ENCODE peak calls at places on chromosomes 6 and 20, in nine cellular contexts. P is cardiac fibroblast, W is IMR-90, Q is heart right ventricle, F is dorsolateral prefrontal cortex, O is tibial nerve, A is A673, X is cardiac muscle cell, K is astrocyte. Y is an unnamed sample.

GRCh38 chr6:118584906-118585305 is 36.8 kb downstream of the PLN start:
- DNase-seq in P (no peak), W (no peak), Q (no peak), F (no peak), O (no peak), A (no peak), X (no peak), K (no peak), Y (no peak)

GRCh38 chr6:125363360-125364121 is 61.8 kb upstream of the HDDC2 start:
- DNase-seq in P (peak), W (peak), Q (peak), F (peak), O (peak), A (peak), X (peak), K (peak), Y (peak)

GRCh38 chr20:39533858-39534257 is 571.7 kb downstream of the DHX35 start:
- DNase-seq in P (no peak), W (no peak), Q (no peak), F (no peak), O (no peak), A (no peak), X (no peak), K (no peak), Y (no peak)

GRCh38 chr6:42131531-42131930 is 10.9 kb downstream of the C6orf132 start:
- DNase-seq in P (peak), W (peak), Q (no peak), F (no peak), O (no peak), A (no peak), X (peak), K (peak), Y (peak)

GRCh38 chr6:26233608-26234420 is 131.2 kb upstream of the BTN3A2 start:
- DNase-seq in P (peak), W (peak), Q (peak), F (no peak), O (no peak), A (peak), X (peak), K (peak), Y (peak)

GRCh38 chr6:165961236-165961751 is 206.4 kb downstream of the TBXT start:
- DNase-seq in P (no peak), W (no peak), Q (no peak), F (no peak), O (no peak), A (no peak), X (no peak), K (no peak), Y (no peak)

GRCh38 chr20:1486566-1486965 is 4.7 kb downstream of the SIRPB2 start:
- DNase-seq in P (no peak), W (no peak), Q (no peak), F (no peak), O (no peak), A (no peak), X (no peak), K (no peak), Y (no peak)

GRCh38 chr6:31400467-31401289 is 2.7 kb upstream of the MICA start:
- DNase-seq in P (peak), W (peak), Q (peak), F (peak), O (peak), A (peak), X (peak), K (peak), Y (peak)

GRCh38 chr6:148464319-148465010 is 121.8 kb downstream of the SASH1 start:
- DNase-seq in P (peak), W (peak), Q (peak), F (peak), O (peak), A (peak), X (peak), K (peak), Y (peak)

GRCh38 chr6:13908955-13909381 is 15.8 kb upstream of the RNF182 start:
- DNase-seq in P (peak), W (peak), Q (peak), F (peak), O (no peak), A (peak), X (peak), K (peak), Y (peak)

GRCh38 chr6:19301980-19302379 is 535.2 kb upstream of the ID4 start:
- DNase-seq in P (peak), W (peak), Q (no peak), F (no peak), O (no peak), A (peak), X (no peak), K (peak), Y (peak)

GRCh38 chr6:5967594-5967993 is 39.1 kb downstream of the NRN1 start:
- DNase-seq in P (no peak), W (no peak), Q (no peak), F (no peak), O (no peak), A (no peak), X (no peak), K (no peak), Y (no peak)

GRCh38 chr20:1851396-1851795 is 43.8 kb upstream of the SIRPA start:
- DNase-seq in P (no peak), W (no peak), Q (no peak), F (no peak), O (no peak), A (peak), X (no peak), K (no peak), Y (no peak)

GRCh38 chr6:69370763-69371162 is 426.0 kb downstream of the LMBRD1 start:
- DNase-seq in P (no peak), W (no peak), Q (peak), F (no peak), O (no peak), A (no peak), X (no peak), K (no peak), Y (no peak)

GRCh38 chr6:7137335-7138106 is 29.8 kb downstream of the RREB1 start:
- DNase-seq in P (peak), W (peak), Q (peak), F (no peak), O (no peak), A (peak), X (peak), K (peak), Y (peak)

GRCh38 chr6:8243462-8243861 is 141.1 kb upstream of the EEF1E1 start:
- DNase-seq in P (peak), W (peak), Q (no peak), F (no peak), O (no peak), A (no peak), X (peak), K (peak), Y (peak)

GRCh38 chr6:95279641-95280040 is 297.7 kb upstream of the MANEA start:
- DNase-seq in P (no peak), W (no peak), Q (no peak), F (no peak), O (no peak), A (no peak), X (no peak), K (no peak), Y (no peak)

GRCh38 chr6:141282263-141282662 is 850.5 kb upstream of the GJE1 start:
- DNase-seq in P (no peak), W (no peak), Q (no peak), F (no peak), O (no peak), A (no peak), X (no peak), K (no peak), Y (no peak)

GRCh38 chr20:6053776-6054688 is at the start of gene LRRN4:
- DNase-seq in P (peak), W (peak), Q (no peak), F (no peak), O (no peak), A (no peak), X (peak), K (peak), Y (peak)

GRCh38 chr20:31720486-31721407 is 1.9 kb downstream of the BCL2L1 start:
- DNase-seq in P (no peak), W (no peak), Q (no peak), F (peak), O (no peak), A (no peak), X (no peak), K (no peak), Y (no peak)

GRCh38 chr6:33082702-33083101 is 6.9 kb downstream of the HLA-DPB1 start:
- DNase-seq in P (peak), W (peak), Q (no peak), F (no peak), O (no peak), A (no peak), X (peak), K (no peak), Y (peak)

GRCh38 chr6:166778046-166778445 is 151.0 kb upstream of the RPS6KA2 start:
- DNase-seq in P (no peak), W (no peak), Q (no peak), F (no peak), O (no peak), A (no peak), X (no peak), K (no peak), Y (no peak)

GRCh38 chr6:3195695-3196497 is 31.6 kb downstream of the TUBB2B start:
- DNase-seq in P (no peak), W (no peak), Q (no peak), F (no peak), O (no peak), A (peak), X (no peak), K (no peak), Y (no peak)

GRCh38 chr6:49576618-49577017 is 26.1 kb downstream of the C6orf141 start:
- DNase-seq in P (peak), W (no peak), Q (no peak), F (no peak), O (no peak), A (no peak), X (no peak), K (no peak), Y (no peak)

GRCh38 chr6:109579361-109579760 is 96.3 kb upstream of the ZBTB24 start:
- DNase-seq in P (peak), W (no peak), Q (no peak), F (no peak), O (no peak), A (peak), X (no peak), K (no peak), Y (no peak)

GRCh38 chr6:26577720-26578072 is 19.1 kb upstream of the ABT1 start:
- DNase-seq in P (no peak), W (no peak), Q (no peak), F (no peak), O (no peak), A (no peak), X (no peak), K (no peak), Y (no peak)

GRCh38 chr20:2619337-2619736 is 33.1 kb upstream of the NOP56 start:
- DNase-seq in P (no peak), W (no peak), Q (no peak), F (no peak), O (no peak), A (no peak), X (no peak), K (no peak), Y (no peak)

GRCh38 chr6:162251257-162251656 is 476.3 kb downstream of the PRKN start:
- DNase-seq in P (no peak), W (no peak), Q (no peak), F (no peak), O (no peak), A (peak), X (peak), K (no peak), Y (no peak)

GRCh38 chr6:21808045-21808470 is 214.5 kb downstream of the SOX4 start:
- DNase-seq in P (peak), W (peak), Q (peak), F (no peak), O (no peak), A (no peak), X (peak), K (peak), Y (peak)

GRCh38 chr20:7155282-7155681 is 387.8 kb downstream of the BMP2 start:
- DNase-seq in P (no peak), W (no peak), Q (no peak), F (no peak), O (no peak), A (no peak), X (no peak), K (no peak), Y (no peak)

GRCh38 chr6:54267798-54268197 is 40.4 kb upstream of the TINAG start:
- DNase-seq in P (peak), W (peak), Q (no peak), F (no peak), O (no peak), A (peak), X (peak), K (peak), Y (peak)

GRCh38 chr20:11926599-11926998 is 8.9 kb downstream of the BTBD3 start:
- DNase-seq in P (no peak), W (no peak), Q (no peak), F (no peak), O (no peak), A (no peak), X (no peak), K (no peak), Y (no peak)

GRCh38 chr6:111080713-111081112 is 6.6 kb upstream of the SLC16A10 start:
- DNase-seq in P (no peak), W (no peak), Q (no peak), F (no peak), O (no peak), A (no peak), X (no peak), K (no peak), Y (peak)

GRCh38 chr20:36271639-36272546 is 34.2 kb upstream of the DLGAP4 start:
- DNase-seq in P (no peak), W (no peak), Q (no peak), F (no peak), O (no peak), A (no peak), X (no peak), K (no peak), Y (no peak)

GRCh38 chr20:5127204-5127858 is 523 bp downstream of the CDS2 start:
- DNase-seq in P (peak), W (peak), Q (peak), F (no peak), O (peak), A (peak), X (peak), K (peak), Y (peak)

GRCh38 chr6:20441236-20441635 is 39.6 kb downstream of the E2F3 start:
- DNase-seq in P (no peak), W (peak), Q (no peak), F (no peak), O (no peak), A (no peak), X (no peak), K (no peak), Y (no peak)

GRCh38 chr6:32198866-32199265 is 6.4 kb upstream of the GPSM3 start:
- DNase-seq in P (no peak), W (no peak), Q (no peak), F (no peak), O (no peak), A (no peak), X (no peak), K (no peak), Y (no peak)

GRCh38 chr6:152950240-152950639 is 32.6 kb downstream of the FBXO5 start:
- DNase-seq in P (no peak), W (no peak), Q (no peak), F (no peak), O (no peak), A (no peak), X (no peak), K (no peak), Y (no peak)

GRCh38 chr6:152952866-152953509 is 29.9 kb downstream of the FBXO5 start:
- DNase-seq in P (peak), W (peak), Q (no peak), F (no peak), O (no peak), A (peak), X (peak), K (peak), Y (peak)

GRCh38 chr6:152946484-152946883 is 36.4 kb downstream of the FBXO5 start:
- DNase-seq in P (no peak), W (no peak), Q (no peak), F (no peak), O (no peak), A (no peak), X (no peak), K (no peak), Y (no peak)

GRCh38 chr6:152952045-152952444 is 30.8 kb downstream of the FBXO5 start:
- DNase-seq in P (peak), W (peak), Q (no peak), F (no peak), O (no peak), A (no peak), X (peak), K (peak), Y (peak)

DNA sequence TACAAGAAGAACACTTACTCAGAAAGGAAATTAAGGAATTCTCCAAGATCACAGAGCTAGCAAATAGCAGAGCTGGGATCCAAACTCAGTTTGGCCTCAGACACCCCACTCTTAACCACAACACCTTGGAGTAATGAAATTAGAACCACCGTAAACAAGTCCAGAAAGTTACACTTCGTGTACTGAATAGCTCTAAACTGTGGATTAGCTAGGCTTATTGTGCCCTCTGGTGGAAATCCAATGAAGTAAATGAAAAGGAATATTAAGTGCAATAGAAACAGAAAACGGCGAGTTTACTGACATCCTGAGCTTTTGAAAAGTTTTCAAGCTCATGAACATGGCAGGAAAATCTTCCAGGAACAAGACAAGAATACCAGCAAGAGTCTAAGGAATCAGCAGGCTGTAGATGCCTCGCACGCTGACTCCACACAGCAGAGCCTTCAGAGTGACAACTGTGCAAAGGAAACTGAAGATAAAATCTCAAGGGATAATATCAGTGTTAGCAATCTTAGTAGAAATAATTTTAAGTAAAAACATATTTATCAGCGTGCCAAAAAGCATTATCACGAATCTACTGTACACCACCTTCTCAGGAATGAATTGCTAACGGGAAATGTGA is 34.6 kb downstream of the FBXO5 start:
- DNase-seq in P (peak), W (peak), Q (peak), F (no peak), O (no peak), A (peak), X (peak), K (peak), Y (peak)
- H3K4me3 ChIP-seq in P (no peak), W (no peak), Q (no peak), F (peak), O (no peak), A (no peak), X (no peak), K (no peak), Y (peak)

GRCh38 chr6:136409598-136409997 is 120.0 kb upstream of the BCLAF1 start:
- DNase-seq in P (no peak), W (no peak), Q (no peak), F (no peak), O (no peak), A (no peak), X (no peak), K (no peak), Y (no peak)
- TF ChIP-seq CTCF in P (no peak), W (no peak), Q (no peak), F (no peak), O (no peak), A (no peak), X (no peak), K (no peak), Y (no peak)

DNA sequence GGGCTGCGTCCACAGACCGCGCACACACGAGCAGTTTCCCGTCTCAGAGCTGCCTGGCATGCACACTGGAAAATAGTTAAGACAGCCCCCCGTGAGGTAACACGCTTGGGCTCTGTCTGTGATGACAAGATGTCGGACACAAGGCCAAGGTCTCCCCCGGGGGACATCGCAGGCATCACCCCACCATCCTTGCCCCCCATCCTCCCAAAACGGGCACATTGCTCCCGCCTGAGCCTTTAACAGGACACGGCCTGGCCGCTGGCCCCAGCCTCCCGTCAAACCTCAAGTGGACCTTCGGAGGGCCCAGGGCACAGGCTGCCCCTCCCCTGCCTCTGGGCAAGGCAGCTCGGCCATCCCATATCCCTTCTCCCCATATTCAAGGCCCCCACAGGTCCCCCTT is 5.6 kb downstream of the KCNQ2 start:
- DNase-seq in P (no peak), W (no peak), Q (no peak), F (no peak), O (no peak), A (no peak), X (no peak), K (no peak), Y (no peak)
- H3K4me3 ChIP-seq in P (no peak), W (no peak), Q (no peak), F (no peak), O (no peak), A (no peak), X (no peak), K (no peak), Y (no peak)

GRCh38 chr20:3696200-3696599 is 14.4 kb upstream of the ADAM33 start:
- DNase-seq in P (peak), W (no peak), Q (no peak), F (no peak), O (no peak), A (no peak), X (no peak), K (no peak), Y (no peak)
- TF ChIP-seq CTCF in P (peak), W (peak), Q (no peak), F (no peak), O (no peak), A (peak), X (peak), K (peak), Y (peak)